ENCODE peak calls at places on chromosomes 2 and 18, in ten cellular contexts. D is A549, Z is stomach, K is GM12892, T is testis, Q is adrenal gland, Y is tibial nerve, B is NB4, R is transverse colon, U is thyroid gland. M is an unnamed sample.
A peak's percentile ranks its signal among the peaks of the same experiment; 100 is the strongest.

GRCh38 chr2:178194600-178195389 is 483 bp downstream of the OSBPL6 start:
- DNase-seq in K (peak; percentile 17), D (no peak), Z (peak; percentile 27), T (peak; percentile 50), U (peak; percentile 49), Q (peak; percentile 37), R (peak; percentile 19), B (peak; percentile 44), Y (no peak), M (peak; percentile 52)

GRCh38 chr2:96157649-96158553 is 12.7 kb upstream of the DUSP2 start:
- DNase-seq in Q (no peak), Z (no peak), T (no peak), Y (no peak), D (no peak), K (peak; percentile 85), R (no peak), U (no peak), B (peak; percentile 99), M (no peak)

GRCh38 chr18:42290318-42291307 is 335.6 kb downstream of the PIK3C3 start:
- DNase-seq in D (no peak), T (no peak), Y (no peak), R (no peak), Q (no peak), B (no peak), Z (no peak), K (no peak), U (peak; percentile 55), M (no peak)

GRCh38 chr2:242024751-242025355 is 155.3 kb downstream of the RTP5 start:
- DNase-seq in U (no peak), R (no peak), K (no peak), Z (no peak), B (no peak), D (no peak), Y (no peak), T (no peak), Q (no peak), M (no peak)

GRCh38 chr2:12045864-12046291 is 299.4 kb downstream of the LPIN1 start:
- DNase-seq in R (no peak), K (no peak), U (no peak), Z (no peak), Y (no peak), D (no peak), T (no peak), Q (no peak), B (no peak), M (no peak)

GRCh38 chr2:71830497-71831207 is 317.0 kb downstream of the CYP26B1 start:
- DNase-seq in D (no peak), Y (no peak), B (no peak), T (no peak), Z (peak; percentile 18), R (no peak), K (no peak), Q (no peak), U (no peak), M (no peak)

GRCh38 chr2:70936165-70936978 is 672 bp downstream of the ATP6V1B1 start:
- DNase-seq in U (no peak), D (no peak), Q (no peak), Y (no peak), Z (no peak), K (no peak), B (no peak), R (no peak), T (no peak), M (no peak)

GRCh38 chr2:60565472-60565871 is 12.0 kb upstream of the BCL11A start:
- DNase-seq in Z (no peak), T (no peak), Q (no peak), Y (no peak), R (peak; percentile 39), K (no peak), B (peak; percentile 82), D (no peak), U (peak; percentile 32), M (peak; percentile 53)

GRCh38 chr2:133171396-133172004 is 396.8 kb downstream of the NCKAP5 start:
- DNase-seq in T (no peak), U (no peak), D (peak; percentile 9), B (peak; percentile 63), Q (no peak), K (no peak), R (no peak), Z (no peak), Y (peak; percentile 52), M (no peak)

GRCh38 chr2:69253893-69254292 is 133.1 kb downstream of the GFPT1 start:
- DNase-seq in Z (no peak), D (peak; percentile 83), R (peak; percentile 19), K (no peak), T (no peak), U (peak; percentile 83), Q (peak; percentile 53), Y (no peak), B (no peak), M (no peak)

GRCh38 chr18:44679912-44680270 is 797 bp upstream of the SETBP1 start:
- DNase-seq in K (peak; percentile 26), Z (peak; percentile 58), R (peak; percentile 62), U (peak; percentile 65), T (peak; percentile 77), Y (peak; percentile 58), B (no peak), Q (peak; percentile 31), D (peak; percentile 16), M (peak; percentile 61)

GRCh38 chr2:18924905-18925691 is 335.7 kb upstream of the NT5C1B start:
- DNase-seq in Q (no peak), Z (no peak), K (no peak), R (no peak), Y (no peak), B (no peak), T (no peak), U (no peak), D (no peak), M (no peak)

GRCh38 chr18:24397694-24398365 is at the start of gene OSBPL1A:
- DNase-seq in R (peak; percentile 96), T (peak; percentile 95), B (peak; percentile 98), D (peak; percentile 69), Y (peak; percentile 84), U (peak; percentile 98), Q (peak; percentile 97), Z (peak; percentile 96), K (peak; percentile 19), M (peak; percentile 97)
- TF ChIP-seq POLR2A in R (peak; percentile 63), T (no peak), B (peak; percentile 82), D (peak; percentile 50), Y (peak; percentile 52), U (peak; percentile 35), Q (peak; percentile 44), Z (no peak), K (no peak), M (peak; percentile 42)

DNA sequence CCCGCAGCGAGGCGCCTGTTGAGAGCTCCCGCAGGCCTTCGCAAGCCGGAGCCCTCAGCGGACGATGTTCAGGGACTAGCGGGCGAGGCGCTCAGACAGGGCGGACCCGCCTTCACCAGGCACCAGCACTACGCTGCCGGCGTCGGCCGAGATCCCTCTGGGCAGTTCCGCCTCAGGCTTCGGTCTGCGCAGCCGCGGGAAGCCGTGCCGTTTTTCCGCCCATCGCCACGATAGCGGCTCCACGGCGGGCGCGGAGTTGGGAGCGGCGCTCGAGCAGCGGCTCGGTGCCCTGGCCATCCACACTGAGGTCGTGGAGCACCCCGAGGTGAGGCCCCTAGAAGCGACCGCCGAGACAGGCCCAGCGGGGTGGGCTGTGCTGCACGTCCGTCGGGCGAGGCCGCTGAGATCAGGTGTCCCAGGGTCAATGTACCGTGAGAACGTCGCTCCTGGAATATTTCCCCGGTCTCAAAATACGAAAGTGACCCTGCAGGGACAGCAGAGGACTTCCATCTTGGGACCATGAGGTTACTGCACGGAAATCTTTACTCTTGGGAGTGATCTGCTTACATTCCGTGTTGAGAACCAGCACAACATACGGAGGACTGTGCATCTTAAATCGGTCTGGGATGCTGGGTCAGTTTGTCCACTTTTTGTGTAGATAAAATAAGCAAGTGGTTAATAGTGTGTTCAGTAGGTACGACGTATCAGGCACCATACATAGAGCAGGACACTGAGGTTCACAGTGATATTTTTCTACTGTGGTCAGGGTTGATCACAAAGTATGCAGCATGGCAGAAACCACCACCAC is 13.3 kb upstream of the MTIF2 start:
- DNase-seq in Z (peak; percentile 92), R (peak; percentile 93), K (peak; percentile 77), B (peak; percentile 96), Q (peak; percentile 83), D (peak; percentile 61), U (peak; percentile 88), T (peak; percentile 86), Y (peak; percentile 67), M (peak; percentile 92)
- TF ChIP-seq POLR2A in Z (peak; percentile 75), R (peak; percentile 92), K (peak; percentile 89), B (peak; percentile 86), Q (peak; percentile 62), D (peak; percentile 95), U (peak; percentile 6), T (no peak), Y (no peak), M (peak; percentile 96)

GRCh38 chr2:46460991-46461715 is 18.2 kb upstream of the TMEM247 start:
- DNase-seq in D (peak; percentile 66), T (peak; percentile 88), Z (peak; percentile 87), U (peak; percentile 81), B (peak; percentile 83), Y (peak; percentile 94), R (peak; percentile 84), Q (peak; percentile 79), K (peak; percentile 39), M (peak; percentile 77)
- TF ChIP-seq POLR2A in D (no peak), T (no peak), Z (no peak), U (no peak), B (no peak), Y (no peak), R (no peak), Q (no peak), K (no peak), M (no peak)

DNA sequence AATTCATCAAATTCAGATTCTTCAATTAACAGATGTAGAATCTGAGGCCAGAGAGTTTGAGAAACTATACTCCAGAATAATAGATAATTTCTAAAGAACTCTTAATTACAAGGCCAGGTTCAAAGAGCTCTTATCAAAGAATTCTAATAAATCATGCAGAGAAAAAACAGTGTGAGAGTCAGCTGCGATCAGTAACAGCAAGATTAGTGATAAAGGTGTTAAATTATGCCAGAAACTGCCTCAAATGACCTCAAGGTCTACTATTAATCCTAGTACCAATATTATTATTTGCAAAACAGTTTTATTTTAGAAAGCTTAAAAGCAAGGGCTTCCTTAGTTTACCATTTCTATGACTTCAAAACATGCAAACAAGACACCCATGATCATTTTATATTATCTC is 215.3 kb downstream of the GCA start:
- DNase-seq in K (no peak), B (no peak), U (no peak), R (no peak), D (no peak), Z (no peak), Q (no peak), T (no peak), Y (no peak), M (no peak)
- TF ChIP-seq POLR2A in K (no peak), B (no peak), U (no peak), R (no peak), D (no peak), Z (no peak), Q (no peak), T (no peak), Y (no peak), M (no peak)

GRCh38 chr2:66581461-66582363 is 146.8 kb downstream of the MEIS1 start:
- DNase-seq in Y (no peak), B (no peak), U (no peak), D (no peak), Q (peak; percentile 61), T (no peak), K (no peak), R (no peak), Z (no peak), M (peak; percentile 67)
- TF ChIP-seq POLR2A in Y (no peak), B (no peak), U (no peak), D (no peak), Q (no peak), T (no peak), K (no peak), R (no peak), Z (no peak), M (peak; percentile 83)

GRCh38 chr2:113887393-113887792 is 2.5 kb upstream of the ACTR3 start:
- DNase-seq in K (no peak), T (no peak), Z (no peak), Q (no peak), Y (no peak), D (no peak), R (no peak), U (no peak), B (no peak), M (no peak)
- TF ChIP-seq POLR2A in K (no peak), T (no peak), Z (no peak), Q (no peak), Y (no peak), D (no peak), R (no peak), U (no peak), B (no peak), M (no peak)

M was measured in body of pancreas.